ENCODE peak calls at places on chromosome 3, in ten cellular contexts. O is Peyer's patch, V is stomach, D is NB4, G is A549, J is body of pancreas, Z is breast epithelium, R is adrenal gland, U is heart left ventricle, N is transverse colon. M is an unnamed sample.

GRCh38 chr3:22474706-22475470 is 723.9 kb upstream of the ZNF385D start:
- DNase-seq in O (no peak), V (no peak), D (peak), G (no peak), J (no peak), Z (no peak), R (no peak), U (no peak), N (no peak), M (no peak)

GRCh38 chr3:71584216-71585061 is 911 bp upstream of the FOXP1 start:
- DNase-seq in O (peak), V (peak), D (peak), G (no peak), J (peak), Z (peak), R (peak), U (peak), N (peak), M (peak)

GRCh38 chr3:114331007-114331406 is 37.2 kb downstream of the TIGIT start:
- DNase-seq in O (peak), V (no peak), D (no peak), G (no peak), J (no peak), Z (no peak), R (no peak), U (no peak), N (no peak), M (no peak)

GRCh38 chr3:149781216-149781615 is 11.1 kb downstream of the ANKUB1 start:
- DNase-seq in O (no peak), V (no peak), D (peak), G (no peak), J (no peak), Z (no peak), R (no peak), U (no peak), N (no peak), M (no peak)

GRCh38 chr3:194631696-194632095 is 1.5 kb downstream of the TMEM44 start:
- DNase-seq in O (no peak), V (no peak), D (no peak), G (no peak), J (no peak), Z (no peak), R (no peak), U (no peak), N (no peak), M (no peak)

GRCh38 chr3:19541284-19541683 is 392.7 kb downstream of the EFHB start:
- DNase-seq in O (no peak), V (no peak), D (no peak), G (no peak), J (no peak), Z (no peak), R (no peak), U (no peak), N (no peak), M (no peak)

GRCh38 chr3:194979173-194979572 is 291.8 kb downstream of the XXYLT1 start:
- DNase-seq in O (no peak), V (no peak), D (no peak), G (no peak), J (no peak), Z (peak), R (no peak), U (no peak), N (no peak), M (no peak)

GRCh38 chr3:16653712-16654111 is 48.5 kb upstream of the DAZL start:
- DNase-seq in O (no peak), V (no peak), D (no peak), G (no peak), J (no peak), Z (no peak), R (no peak), U (no peak), N (no peak), M (no peak)

GRCh38 chr3:32780735-32781210 is 37.0 kb upstream of the TRIM71 start:
- DNase-seq in O (peak), V (peak), D (peak), G (no peak), J (peak), Z (no peak), R (peak), U (peak), N (peak), M (no peak)

GRCh38 chr3:185818267-185818875 is 6.5 kb downstream of the IGF2BP2 start:
- DNase-seq in O (no peak), V (no peak), D (no peak), G (no peak), J (no peak), Z (no peak), R (no peak), U (no peak), N (no peak), M (no peak)

GRCh38 chr3:10349801-10350200 is 28.9 kb upstream of the SEC13 start:
- DNase-seq in O (peak), V (no peak), D (no peak), G (no peak), J (no peak), Z (no peak), R (no peak), U (no peak), N (no peak), M (no peak)

GRCh38 chr3:9901967-9902366 is 681 bp upstream of the IL17RE start:
- DNase-seq in O (no peak), V (no peak), D (peak), G (no peak), J (no peak), Z (no peak), R (no peak), U (no peak), N (no peak), M (no peak)

GRCh38 chr3:175743733-175744400 is 884.7 kb downstream of the NAALADL2 start:
- DNase-seq in O (no peak), V (no peak), D (no peak), G (peak), J (no peak), Z (no peak), R (no peak), U (no peak), N (no peak), M (no peak)

GRCh38 chr3:191269289-191270085 is 59.7 kb upstream of the CCDC50 start:
- DNase-seq in O (no peak), V (no peak), D (no peak), G (no peak), J (no peak), Z (no peak), R (no peak), U (no peak), N (no peak), M (no peak)

GRCh38 chr3:148930785-148931184 is 60.6 kb upstream of the GYG1 start:
- DNase-seq in O (no peak), V (no peak), D (no peak), G (no peak), J (no peak), Z (no peak), R (no peak), U (no peak), N (no peak), M (peak)

GRCh38 chr3:132161608-132162007 is 126.8 kb upstream of the CPNE4 start:
- DNase-seq in O (no peak), V (no peak), D (peak), G (no peak), J (no peak), Z (no peak), R (no peak), U (no peak), N (no peak), M (no peak)

GRCh38 chr3:17055374-17056276 is 170.9 kb downstream of the PLCL2 start:
- DNase-seq in O (no peak), V (no peak), D (no peak), G (no peak), J (no peak), Z (no peak), R (no peak), U (no peak), N (no peak), M (no peak)

GRCh38 chr3:178397836-178398235 is 138.4 kb upstream of the KCNMB2 start:
- DNase-seq in O (no peak), V (no peak), D (no peak), G (no peak), J (no peak), Z (no peak), R (no peak), U (no peak), N (no peak), M (no peak)

GRCh38 chr3:53816430-53816829 is 29.8 kb downstream of the CHDH start:
- DNase-seq in O (no peak), V (no peak), D (no peak), G (no peak), J (no peak), Z (no peak), R (no peak), U (no peak), N (no peak), M (no peak)

GRCh38 chr3:112531358-112531781 is 30.4 kb downstream of the ATG3 start:
- DNase-seq in O (no peak), V (no peak), D (peak), G (peak), J (no peak), Z (no peak), R (no peak), U (no peak), N (no peak), M (no peak)

GRCh38 chr3:149224736-149225594 is 3.3 kb upstream of the CP start:
- DNase-seq in O (no peak), V (no peak), D (peak), G (peak), J (peak), Z (no peak), R (peak), U (no peak), N (no peak), M (peak)

GRCh38 chr3:129605593-129606521 is 619 bp downstream of the PLXND1 start:
- DNase-seq in O (no peak), V (peak), D (peak), G (peak), J (peak), Z (no peak), R (peak), U (peak), N (no peak), M (peak)

GRCh38 chr3:142216321-142216720 is 9.1 kb downstream of the GK5 start:
- DNase-seq in O (no peak), V (no peak), D (no peak), G (no peak), J (no peak), Z (no peak), R (no peak), U (no peak), N (no peak), M (no peak)

GRCh38 chr3:177447938-177448337 is 250.7 kb upstream of the TBL1XR1 start:
- DNase-seq in O (peak), V (peak), D (no peak), G (no peak), J (peak), Z (peak), R (no peak), U (no peak), N (peak), M (no peak)

GRCh38 chr3:72909591-72909990 is 21.7 kb downstream of the GXYLT2 start:
- DNase-seq in O (no peak), V (no peak), D (no peak), G (no peak), J (no peak), Z (no peak), R (no peak), U (no peak), N (no peak), M (no peak)

GRCh38 chr3:187628169-187628568 is 42.0 kb downstream of the SST start:
- DNase-seq in O (no peak), V (no peak), D (no peak), G (no peak), J (no peak), Z (no peak), R (no peak), U (no peak), N (no peak), M (no peak)

GRCh38 chr3:142853270-142854163 is 35.4 kb downstream of the PCOLCE2 start:
- DNase-seq in O (no peak), V (peak), D (no peak), G (peak), J (peak), Z (no peak), R (no peak), U (peak), N (no peak), M (peak)

GRCh38 chr3:156483426-156483825 is 71.5 kb downstream of the SSR3 start:
- DNase-seq in O (no peak), V (no peak), D (peak), G (no peak), J (no peak), Z (no peak), R (no peak), U (no peak), N (no peak), M (peak)

GRCh38 chr3:120506828-120507774 is 56.3 kb upstream of the FSTL1 start:
- DNase-seq in O (no peak), V (no peak), D (peak), G (peak), J (peak), Z (no peak), R (no peak), U (no peak), N (peak), M (no peak)

GRCh38 chr3:116102037-116102436 is 343.2 kb downstream of the LSAMP start:
- DNase-seq in O (no peak), V (no peak), D (no peak), G (no peak), J (no peak), Z (no peak), R (no peak), U (no peak), N (no peak), M (no peak)

GRCh38 chr3:168094877-168095610 is 680 bp downstream of the GOLIM4 start:
- DNase-seq in O (peak), V (peak), D (peak), G (peak), J (peak), Z (peak), R (peak), U (peak), N (peak), M (peak)

GRCh38 chr3:136919799-136920580 is 37.8 kb upstream of the IL20RB start:
- DNase-seq in O (no peak), V (no peak), D (peak), G (no peak), J (no peak), Z (no peak), R (no peak), U (no peak), N (no peak), M (no peak)

GRCh38 chr3:114444216-114444615 is 150.4 kb downstream of the TIGIT start:
- DNase-seq in O (no peak), V (no peak), D (no peak), G (no peak), J (no peak), Z (no peak), R (no peak), U (no peak), N (no peak), M (no peak)

GRCh38 chr3:26989042-26989441 is 366.5 kb downstream of the LRRC3B start:
- DNase-seq in O (no peak), V (no peak), D (no peak), G (no peak), J (no peak), Z (no peak), R (no peak), U (no peak), N (no peak), M (no peak)

DNA sequence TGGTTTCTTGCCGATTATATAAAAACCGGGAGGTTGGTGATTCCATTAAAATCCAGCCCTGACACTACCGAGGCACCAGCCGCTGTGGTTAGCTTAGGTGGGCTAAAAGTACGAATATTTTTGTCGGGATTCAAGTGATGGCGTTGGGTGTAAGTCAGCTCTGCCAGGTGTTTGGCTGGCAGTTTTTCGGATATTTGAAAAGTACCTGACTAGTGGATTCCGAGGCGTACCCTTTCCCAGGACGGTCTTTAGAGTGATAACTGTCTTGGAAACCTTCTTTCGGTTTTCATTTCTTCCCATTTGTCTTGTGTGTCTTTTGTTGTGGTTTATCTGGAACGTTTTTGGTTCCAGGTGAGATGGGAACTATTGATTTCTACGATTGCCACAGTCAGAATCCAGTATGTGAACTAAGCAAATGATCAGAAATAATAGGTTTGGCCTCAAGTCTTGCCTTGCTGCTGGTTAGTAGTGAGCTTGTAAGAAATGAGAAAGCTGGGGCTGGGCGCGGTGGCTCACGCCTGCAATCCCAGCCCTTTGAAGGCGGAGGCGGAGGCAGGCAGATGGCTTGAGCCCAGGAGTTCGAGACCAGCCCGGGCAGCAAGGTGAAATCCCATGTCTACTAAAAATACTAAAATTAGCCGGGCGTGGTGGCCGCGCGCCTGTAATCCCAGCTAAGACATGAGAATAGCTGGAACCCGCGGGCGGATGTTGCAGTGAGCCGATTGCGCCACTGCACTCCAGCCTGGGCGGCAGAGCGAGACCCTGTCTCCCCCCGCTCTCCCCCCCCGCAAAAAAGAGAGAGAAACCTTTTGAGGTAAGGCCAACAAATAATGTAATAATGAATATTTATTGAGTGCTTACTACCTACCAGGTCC is 1.4 kb downstream of the FYTTD1 start:
- DNase-seq in O (peak), V (peak), D (peak), G (no peak), J (peak), Z (peak), R (peak), U (peak), N (peak), M (no peak)
- TF ChIP-seq POLR2A in O (no peak), V (no peak), D (no peak), G (no peak), J (no peak), Z (no peak), R (no peak), U (no peak), N (no peak), M (no peak)

GRCh38 chr3:184379375-184380209 is at the start of gene CHRD:
- DNase-seq in O (no peak), V (no peak), D (no peak), G (no peak), J (no peak), Z (no peak), R (no peak), U (peak), N (no peak), M (no peak)

GRCh38 chr3:184378650-184379374 is 805 bp upstream of the THPO start:
- DNase-seq in O (peak), V (no peak), D (no peak), G (no peak), J (no peak), Z (no peak), R (no peak), U (no peak), N (no peak), M (no peak)

GRCh38 chr3:184375747-184376495 is 2.1 kb downstream of the THPO start:
- DNase-seq in O (no peak), V (no peak), D (no peak), G (no peak), J (no peak), Z (no peak), R (no peak), U (no peak), N (no peak), M (no peak)

GRCh38 chr3:184377374-184377773 is 633 bp downstream of the THPO start:
- DNase-seq in O (no peak), V (no peak), D (no peak), G (no peak), J (no peak), Z (no peak), R (no peak), U (no peak), N (no peak), M (no peak)

DNA sequence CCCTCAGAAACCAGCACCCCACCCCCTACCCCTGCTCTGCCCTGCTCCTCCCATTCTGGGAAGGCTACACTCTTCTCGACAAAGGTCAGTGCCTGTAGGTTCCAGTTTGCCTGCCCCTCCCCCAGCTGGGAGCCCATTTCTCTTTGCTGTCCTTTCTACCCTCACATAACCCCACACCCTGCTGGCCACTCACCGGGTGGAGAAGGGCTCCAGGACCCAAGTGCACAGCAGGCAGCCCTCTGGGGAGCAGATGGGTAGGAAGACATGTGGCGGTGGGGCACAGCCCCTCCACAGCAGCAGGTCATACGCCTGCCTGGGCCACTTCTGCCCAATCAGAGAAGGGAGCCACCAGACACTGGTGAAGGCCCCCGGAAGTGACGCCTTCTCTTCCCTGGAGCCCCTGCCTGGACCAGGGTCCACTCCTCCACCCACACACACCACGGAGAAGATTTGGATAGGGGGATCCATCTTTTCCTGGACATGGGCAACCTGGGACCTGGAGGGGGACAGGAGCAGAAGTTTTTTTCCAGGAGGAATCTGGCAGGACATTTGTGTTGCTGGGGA is at the start of gene THPO:
- DNase-seq in O (peak), V (no peak), D (peak), G (no peak), J (peak), Z (no peak), R (no peak), U (peak), N (no peak), M (no peak)
- TF ChIP-seq POLR2A in O (no peak), V (no peak), D (peak), G (no peak), J (no peak), Z (no peak), R (no peak), U (no peak), N (no peak), M (no peak)

GRCh38 chr3:135106445-135106844 is 311.4 kb downstream of the EPHB1 start:
- DNase-seq in O (peak), V (peak), D (peak), G (no peak), J (peak), Z (no peak), R (peak), U (no peak), N (peak), M (peak)
- TF ChIP-seq POLR2A in O (no peak), V (no peak), D (no peak), G (no peak), J (no peak), Z (no peak), R (no peak), U (no peak), N (no peak), M (no peak)

DNA sequence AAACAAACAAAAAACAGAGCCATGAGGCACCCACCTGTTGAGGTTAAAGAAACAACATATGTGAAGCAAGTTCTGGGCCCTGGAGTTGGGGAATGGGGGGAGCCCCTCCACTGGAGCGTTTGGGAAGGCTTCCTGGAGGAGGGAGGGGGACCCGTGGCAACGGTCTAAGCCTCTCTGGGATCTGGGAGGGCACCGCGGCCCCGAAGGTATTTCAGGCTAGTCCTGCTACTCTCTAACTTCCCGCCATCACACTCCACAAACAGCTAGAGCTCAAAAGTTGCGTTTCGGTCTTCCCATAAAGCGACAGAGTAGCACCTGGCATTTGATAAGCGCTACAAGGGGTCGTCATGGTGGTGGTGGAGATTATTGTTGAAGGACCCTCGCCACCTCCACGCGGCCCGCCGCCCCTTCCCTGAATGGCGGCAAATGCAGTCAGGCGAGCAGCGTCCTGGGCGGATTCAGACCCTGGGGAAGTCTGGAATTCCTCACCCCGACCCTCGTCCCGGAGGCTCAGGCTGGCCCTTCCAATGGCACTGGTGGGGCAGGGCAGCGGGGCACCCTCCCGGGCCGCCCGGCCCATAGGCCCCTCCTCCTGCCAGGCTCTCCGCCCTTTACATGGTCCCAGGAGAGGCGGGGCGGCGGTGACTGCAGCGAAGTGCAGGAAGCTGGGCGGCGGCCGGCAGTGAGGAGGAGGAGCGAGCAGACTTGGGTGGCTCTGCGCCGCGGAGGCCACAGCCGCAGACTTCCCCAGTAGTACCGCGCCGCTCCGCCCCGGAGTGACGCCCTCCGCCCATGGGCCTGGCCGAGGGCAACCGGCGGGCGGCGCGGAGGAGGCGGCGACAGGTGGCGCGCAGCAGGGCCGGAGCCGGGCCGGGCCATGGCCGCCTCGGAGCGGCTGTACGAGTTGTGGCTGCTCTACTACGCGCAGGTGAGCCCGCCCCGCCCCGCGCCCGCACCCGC is at the start of gene NBEAL2:
- DNase-seq in O (peak), V (peak), D (peak), G (peak), J (peak), Z (peak), R (peak), U (peak), N (peak), M (peak)
- TF ChIP-seq POLR2A in O (peak), V (no peak), D (peak), G (peak), J (peak), Z (peak), R (peak), U (no peak), N (peak), M (peak)